ENCODE peak calls at places on chromosome 3, in eight cellular contexts. R is GM23338; L is left ventricle myocardium inferior; A is GM04503; H is non-pigmented ciliary epithelial cell; S is lower lobe of right lung; W is stimulated activated CD4-positive, alpha-beta T cell treated with anti-CD3 and anti-CD28 coated beads, Interleukin-2, amount 100 ng/mL, for 48 hours; Q is cerebellum. N is an unnamed sample.
A peak's percentile ranks its signal among the peaks of the same experiment; 100 is the strongest.

GRCh38 chr3:30081904-30082303 is 524.5 kb upstream of the TGFBR2 start:
- DNase-seq in W (no peak), Q (no peak), A (no peak), R (no peak), S (no peak), H (no peak), L (no peak), N (no peak)

GRCh38 chr3:148466143-148466542 is 231.6 kb upstream of the AGTR1 start:
- DNase-seq in S (no peak), A (peak; percentile 26), Q (no peak), L (no peak), H (peak; percentile 32), W (no peak), R (peak; percentile 21), N (no peak)

GRCh38 chr3:187669675-187670504 is at the start of gene SST:
- DNase-seq in S (peak; percentile 47), Q (no peak), H (no peak), R (peak; percentile 94), A (no peak), L (no peak), W (peak; percentile 25), N (peak; percentile 85)

GRCh38 chr3:153051427-153052095 is 110.5 kb upstream of the RAP2B start:
- DNase-seq in A (no peak), S (no peak), L (no peak), W (no peak), Q (no peak), R (no peak), H (peak; percentile 83), N (no peak)

GRCh38 chr3:164521139-164521538 is 557.2 kb downstream of the SI start:
- DNase-seq in H (no peak), Q (no peak), A (no peak), R (no peak), L (no peak), S (no peak), W (no peak), N (no peak)

GRCh38 chr3:150407051-150407817 is 864 bp upstream of the TSC22D2 start:
- DNase-seq in S (no peak), L (no peak), W (peak; percentile 5), R (peak; percentile 16), Q (peak; percentile 2), A (peak; percentile 45), H (no peak), N (no peak)

GRCh38 chr3:12224181-12225147 is 64.4 kb upstream of the PPARG start:
- DNase-seq in L (no peak), R (peak; percentile 39), Q (no peak), H (peak; percentile 70), W (no peak), S (no peak), A (no peak), N (no peak)

GRCh38 chr3:13487403-13487802 is 7.3 kb downstream of the HDAC11 start:
- DNase-seq in L (peak; percentile 2), R (no peak), H (no peak), Q (no peak), W (no peak), S (peak; percentile 14), A (no peak), N (no peak)

GRCh38 chr3:18188491-18188890 is 236.6 kb downstream of the SATB1 start:
- DNase-seq in A (no peak), W (no peak), R (no peak), S (no peak), L (no peak), Q (no peak), H (no peak), N (no peak)

GRCh38 chr3:125460233-125460632 is 59.8 kb downstream of the SNX4 start:
- DNase-seq in L (no peak), Q (no peak), A (no peak), W (no peak), H (no peak), S (no peak), R (no peak), N (no peak)

GRCh38 chr3:113631143-113631542 is 65.3 kb downstream of the USF3 start:
- DNase-seq in H (no peak), L (no peak), S (no peak), R (no peak), A (no peak), W (no peak), Q (no peak), N (no peak)

GRCh38 chr3:186759231-186759930 is 24.0 kb upstream of the EIF4A2 start:
- DNase-seq in A (no peak), W (no peak), R (peak; percentile 48), H (no peak), S (no peak), L (no peak), Q (no peak), N (no peak)

GRCh38 chr3:151305081-151305777 is 11.4 kb downstream of the GPR87 start:
- DNase-seq in H (peak; percentile 94), R (peak; percentile 93), A (peak; percentile 96), L (no peak), S (peak; percentile 61), Q (peak; percentile 13), W (no peak), N (peak; percentile 61)

GRCh38 chr3:189303584-189303983 is 131.8 kb downstream of the TPRG1 start:
- DNase-seq in Q (no peak), A (no peak), L (no peak), W (no peak), R (no peak), H (no peak), S (no peak), N (no peak)

GRCh38 chr3:187986514-187986934 is 167.4 kb upstream of the LPP start:
- DNase-seq in W (peak; percentile 41), R (no peak), L (no peak), Q (no peak), S (no peak), H (peak; percentile 86), A (peak; percentile 64), N (no peak)

GRCh38 chr3:54056521-54056920 is 65.8 kb upstream of the CACNA2D3 start:
- DNase-seq in Q (no peak), A (no peak), H (no peak), R (no peak), S (no peak), L (no peak), W (no peak), N (no peak)

GRCh38 chr3:119184808-119185690 is 11.7 kb downstream of the UPK1B start:
- DNase-seq in S (no peak), A (peak; percentile 78), R (no peak), Q (no peak), H (peak; percentile 43), L (no peak), W (no peak), N (no peak)

GRCh38 chr3:117019082-117019713 is 309.6 kb downstream of the TUSC7 start:
- DNase-seq in H (peak; percentile 15), W (peak; percentile 1), R (peak; percentile 91), L (peak; percentile 24), Q (peak; percentile 9), A (peak; percentile 15), S (no peak), N (peak; percentile 47)

GRCh38 chr3:134617608-134618472 is 33.0 kb downstream of the KY start:
- DNase-seq in L (no peak), Q (no peak), A (no peak), W (no peak), R (no peak), H (no peak), S (no peak), N (no peak)

GRCh38 chr3:161854232-161854771 is 357.7 kb downstream of the OTOL1 start:
- DNase-seq in S (no peak), H (peak; percentile 70), Q (no peak), W (peak; percentile 2), R (peak; percentile 68), L (no peak), A (no peak), N (peak; percentile 29)

GRCh38 chr3:76365284-76365683 is 579.9 kb upstream of the ZNF717 start:
- DNase-seq in Q (no peak), A (no peak), R (no peak), W (no peak), L (no peak), H (no peak), S (no peak), N (no peak)

GRCh38 chr3:129745253-129745652 is 138.8 kb upstream of the PLXND1 start:
- DNase-seq in Q (no peak), S (no peak), L (no peak), A (no peak), R (peak; percentile 19), W (no peak), H (no peak), N (no peak)

GRCh38 chr3:156449712-156450574 is 105.0 kb downstream of the SSR3 start:
- DNase-seq in S (no peak), R (peak; percentile 72), H (no peak), Q (peak; percentile 32), A (no peak), W (no peak), L (no peak), N (no peak)

GRCh38 chr3:161851941-161852566 is 355.4 kb downstream of the OTOL1 start:
- DNase-seq in W (peak; percentile 39), H (no peak), Q (peak; percentile 1), L (no peak), A (no peak), R (peak; percentile 72), S (no peak), N (peak; percentile 58)

GRCh38 chr3:46867550-46867898 is 4.3 kb upstream of the MYL3 start:
- DNase-seq in H (no peak), S (peak; percentile 79), R (peak; percentile 33), A (no peak), W (no peak), Q (peak; percentile 67), L (peak; percentile 91), N (no peak)

GRCh38 chr3:130516645-130517512 is at the start of gene COL6A6:
- DNase-seq in R (peak; percentile 70), H (no peak), L (no peak), S (no peak), Q (no peak), A (no peak), W (no peak), N (no peak)

GRCh38 chr3:22960326-22960984 is 242.7 kb upstream of the UBE2E2 start:
- DNase-seq in L (no peak), A (no peak), W (peak; percentile 0), R (peak; percentile 68), Q (peak; percentile 44), H (no peak), S (no peak), N (no peak)

GRCh38 chr3:11568503-11569155 is 75.1 kb downstream of the VGLL4 start:
- DNase-seq in R (no peak), A (peak; percentile 80), W (no peak), L (peak; percentile 62), S (no peak), H (peak; percentile 72), Q (peak; percentile 44), N (no peak)

N was measured in iPS DF 6.9.